ENCODE peak calls at places on chromosome 3, in nine cellular contexts. P, Q, R, K, W, T, F, G and S are unnamed samples.

GRCh38 chr3:127233371-127233770 is 40.4 kb downstream of the PRR23E start:
- DNase-seq in R (no peak), G (no peak), T (no peak), F (peak; percentile 39), W (peak; percentile 32), P (peak; percentile 18), Q (no peak), K (no peak), S (peak; percentile 9)

GRCh38 chr3:65861718-65862117 is 177.0 kb downstream of the MAGI1 start:
- DNase-seq in P (no peak), R (no peak), W (no peak), T (peak; percentile 58), G (no peak), F (no peak), Q (no peak), K (no peak), S (no peak)

GRCh38 chr3:50545781-50546180 is 21.8 kb downstream of the C3orf18 start:
- DNase-seq in F (no peak), W (no peak), G (no peak), K (no peak), Q (no peak), T (no peak), R (no peak), P (no peak), S (no peak)

GRCh38 chr3:14539384-14540208 is 546 bp downstream of the GRIP2 start:
- DNase-seq in K (no peak), G (no peak), R (no peak), Q (no peak), W (no peak), T (no peak), F (no peak), P (no peak), S (no peak)

GRCh38 chr3:173399001-173399400 is 1.5 kb downstream of the NLGN1 start:
- DNase-seq in P (peak; percentile 72), T (no peak), F (no peak), R (no peak), K (no peak), Q (no peak), W (no peak), G (no peak), S (no peak)

GRCh38 chr3:194160158-194160557 is 24.2 kb downstream of the HES1 start:
- DNase-seq in W (no peak), G (no peak), F (no peak), P (no peak), T (no peak), R (no peak), K (no peak), Q (no peak), S (no peak)

GRCh38 chr3:104316118-104316517 is 1050.6 kb upstream of the ALCAM start:
- DNase-seq in G (no peak), R (no peak), F (peak; percentile 12), P (no peak), W (no peak), Q (no peak), K (no peak), T (no peak), S (peak; percentile 48)

GRCh38 chr3:61725851-61726333 is 164.5 kb downstream of the PTPRG start:
- DNase-seq in R (no peak), F (peak; percentile 78), P (peak; percentile 66), G (peak; percentile 56), W (no peak), Q (no peak), T (no peak), K (no peak), S (peak; percentile 71)

GRCh38 chr3:102235679-102236078 is 199.1 kb upstream of the ZPLD1 start:
- DNase-seq in T (no peak), G (peak; percentile 37), Q (no peak), P (peak; percentile 13), R (peak; percentile 1), K (no peak), F (peak; percentile 9), W (peak; percentile 37), S (peak; percentile 36)

GRCh38 chr3:59313365-59313764 is 263.5 kb upstream of the CFAP20DC start:
- DNase-seq in G (peak; percentile 57), K (no peak), F (peak; percentile 33), R (peak; percentile 35), W (no peak), T (peak; percentile 4), P (peak; percentile 56), Q (peak; percentile 12), S (peak; percentile 41)